ENCODE peak calls at places on chromosomes 4 and X, in ten cellular contexts. M is H1, D is spleen, A is GM23338, U is suprapubic skin, O is esophagus muscularis mucosa, I is sigmoid colon, G is K562, J is transverse colon, X is stomach. F is an unnamed sample.

GRCh38 chr4:12633058-12633651 is 851.0 kb downstream of the RAB28 start:
- DNase-seq in U (peak), O (no peak), I (peak), D (peak), M (peak), A (peak), J (peak), G (peak), X (peak), F (peak)

GRCh38 chrX:17361620-17362019 is 13.4 kb upstream of the NHS start:
- DNase-seq in O (no peak), J (no peak), A (peak), I (no peak), G (peak), X (no peak), D (no peak), U (no peak), M (peak), F (no peak)

GRCh38 chr4:158823461-158823873 is 54.6 kb downstream of the FNIP2 start:
- DNase-seq in M (no peak), U (no peak), G (no peak), I (no peak), J (no peak), X (no peak), D (no peak), A (no peak), O (no peak), F (no peak)

GRCh38 chr4:2860391-2861348 is 17.0 kb downstream of the ADD1 start:
- DNase-seq in X (no peak), A (peak), G (peak), J (no peak), O (no peak), M (peak), I (no peak), D (no peak), U (no peak), F (no peak)

GRCh38 chrX:133749370-133749769 is 236.0 kb downstream of the GPC3 start:
- DNase-seq in A (no peak), M (no peak), G (no peak), J (no peak), I (no peak), O (no peak), X (no peak), D (no peak), U (no peak), F (no peak)

GRCh38 chr4:157706134-157706533 is 466.7 kb downstream of the GASK1B start:
- DNase-seq in I (no peak), O (no peak), X (no peak), M (no peak), D (no peak), G (no peak), A (no peak), J (no peak), U (no peak), F (no peak)

GRCh38 chr4:26992657-26993361 is 132.2 kb downstream of the STIM2 start:
- DNase-seq in J (no peak), D (no peak), A (no peak), G (peak), M (no peak), U (no peak), I (no peak), O (no peak), X (no peak), F (no peak)

GRCh38 chrX:30215357-30215843 is at the start of gene MAGEB2:
- DNase-seq in M (no peak), J (no peak), A (peak), U (no peak), O (no peak), G (peak), D (no peak), I (no peak), X (no peak), F (peak)

GRCh38 chr4:4673070-4673469 is 131.2 kb upstream of the STX18 start:
- DNase-seq in G (peak), M (peak), A (peak), X (no peak), O (no peak), U (no peak), J (peak), D (no peak), I (peak), F (no peak)

GRCh38 chrX:52271212-52271611 is 86.5 kb downstream of the MAGED4 start:
- DNase-seq in A (peak), U (no peak), D (no peak), X (no peak), O (no peak), G (peak), J (no peak), I (no peak), M (peak), F (no peak)

GRCh38 chrX:130118396-130118795 is 8.1 kb upstream of the ELF4 start:
- DNase-seq in M (no peak), J (no peak), X (no peak), I (no peak), G (no peak), U (no peak), A (no peak), O (no peak), D (no peak), F (no peak)

GRCh38 chr4:59848457-59848856 is 1351.7 kb upstream of the ADGRL3 start:
- DNase-seq in A (peak), X (no peak), M (no peak), O (no peak), G (no peak), U (no peak), J (no peak), D (no peak), I (no peak), F (no peak)

GRCh38 chr4:77465271-77465670 is 140.3 kb upstream of the CXCL13 start:
- DNase-seq in O (no peak), M (peak), I (no peak), X (peak), J (peak), D (no peak), G (no peak), U (no peak), A (peak), F (no peak)

GRCh38 chr4:142160509-142160908 is 524.1 kb downstream of the IL15 start:
- DNase-seq in U (no peak), X (no peak), O (no peak), G (no peak), A (no peak), D (no peak), I (no peak), M (no peak), J (no peak), F (no peak)

GRCh38 chrX:112654871-112655270 is 24.9 kb downstream of the LHFPL1 start:
- DNase-seq in X (no peak), D (no peak), O (no peak), I (no peak), A (no peak), U (no peak), M (no peak), G (no peak), J (no peak), F (no peak)

GRCh38 chrX:47815901-47816845 is 20.5 kb upstream of the ZNF81 start:
- DNase-seq in O (no peak), D (no peak), X (no peak), I (no peak), U (no peak), G (no peak), J (peak), A (peak), M (no peak), F (no peak)

GRCh38 chrX:10447577-10448214 is 172.7 kb downstream of the MID1 start:
- DNase-seq in O (no peak), M (no peak), X (no peak), U (no peak), I (no peak), D (no peak), A (no peak), J (no peak), G (no peak), F (no peak)

GRCh38 chrX:42746606-42747005 is 31.4 kb downstream of the PPP1R2C start:
- DNase-seq in X (no peak), M (no peak), I (no peak), U (no peak), A (no peak), O (no peak), G (no peak), J (no peak), D (no peak), F (no peak)

GRCh38 chr4:183842134-183842838 is 62.8 kb upstream of the STOX2 start:
- DNase-seq in D (no peak), M (no peak), X (no peak), O (no peak), J (no peak), A (no peak), I (no peak), U (no peak), G (no peak), F (no peak)

GRCh38 chr4:113646456-113646809 is 115.1 kb downstream of the CAMK2D start:
- DNase-seq in O (no peak), M (peak), U (no peak), G (no peak), X (no peak), J (peak), A (peak), D (no peak), I (no peak), F (no peak)

GRCh38 chr4:22962186-22962786 is 269.5 kb downstream of the GBA3 start:
- DNase-seq in A (peak), D (no peak), M (no peak), U (no peak), O (no peak), I (no peak), J (no peak), X (no peak), G (peak), F (peak)

GRCh38 chr4:40524642-40525041 is 105.0 kb downstream of the RBM47 start:
- DNase-seq in M (no peak), A (no peak), G (no peak), I (no peak), J (no peak), D (no peak), O (no peak), U (no peak), X (peak), F (no peak)

GRCh38 chr4:145218251-145218650 is 37.9 kb upstream of the OTUD4 start:
- DNase-seq in M (no peak), A (peak), I (peak), D (no peak), G (no peak), U (no peak), O (no peak), X (no peak), J (no peak), F (no peak)

GRCh38 chrX:10597871-10598270 is 22.5 kb downstream of the MID1 start:
- DNase-seq in J (no peak), U (no peak), I (no peak), A (peak), D (no peak), G (peak), M (no peak), O (no peak), X (no peak), F (peak)

GRCh38 chr4:3475041-3475712 is 12.1 kb downstream of the DOK7 start:
- DNase-seq in J (no peak), D (peak), G (no peak), A (no peak), I (no peak), U (no peak), O (no peak), X (no peak), M (no peak), F (no peak)

GRCh38 chr4:10336471-10336870 is 120.8 kb downstream of the ZNF518B start:
- DNase-seq in M (no peak), D (no peak), J (no peak), X (no peak), I (no peak), U (no peak), G (no peak), A (no peak), O (no peak), F (no peak)

GRCh38 chr4:55549888-55550287 is 3.2 kb upstream of the CLOCK start:
- DNase-seq in J (no peak), D (no peak), M (no peak), G (no peak), A (no peak), U (no peak), I (no peak), O (no peak), X (no peak), F (no peak)

GRCh38 chrX:139563251-139563650 is 32.7 kb downstream of the F9 start:
- DNase-seq in I (no peak), O (no peak), G (no peak), X (no peak), A (no peak), D (no peak), U (no peak), J (no peak), M (no peak), F (no peak)

GRCh38 chr4:152112116-152112515 is 351.3 kb upstream of the GATB start:
- DNase-seq in X (no peak), A (no peak), G (no peak), O (peak), D (no peak), I (no peak), U (no peak), J (no peak), M (no peak), F (no peak)

GRCh38 chrX:64570204-64570603 is 175.0 kb upstream of the MTMR8 start:
- DNase-seq in U (no peak), X (no peak), G (no peak), O (no peak), I (no peak), D (no peak), J (no peak), M (peak), A (peak), F (no peak)

GRCh38 chr4:5979981-5980380 is 38.2 kb downstream of the C4orf50 start:
- DNase-seq in J (no peak), A (peak), I (no peak), G (peak), M (peak), X (peak), U (peak), D (no peak), O (no peak), F (no peak)

GRCh38 chr4:76898385-76898692 is 395 bp upstream of the SOWAHB start:
- DNase-seq in M (no peak), J (no peak), U (no peak), I (no peak), X (no peak), D (no peak), G (no peak), O (no peak), A (no peak), F (no peak)

GRCh38 chr4:182662551-182662950 is 254.6 kb downstream of the DCTD start:
- DNase-seq in M (no peak), D (no peak), X (no peak), A (no peak), O (no peak), G (no peak), U (no peak), I (no peak), J (no peak), F (no peak)

GRCh38 chr4:143270266-143270838 is 66.3 kb upstream of the GAB1 start:
- DNase-seq in I (no peak), M (no peak), O (no peak), X (no peak), G (no peak), U (no peak), J (no peak), A (no peak), D (no peak), F (no peak)

GRCh38 chr4:93776386-93777080 is 52.0 kb upstream of the ATOH1 start:
- DNase-seq in O (no peak), J (no peak), U (no peak), A (no peak), X (no peak), G (no peak), M (no peak), D (no peak), I (no peak), F (no peak)

GRCh38 chrX:2969021-2969420 is 37.3 kb upstream of the ARSH start:
- DNase-seq in U (no peak), M (no peak), O (no peak), G (no peak), X (no peak), D (no peak), A (no peak), J (no peak), I (no peak), F (no peak)

GRCh38 chrX:2498781-2499302 is 1.9 kb downstream of the DHRSX start:
- DNase-seq in U (no peak), O (no peak), X (peak), A (peak), I (no peak), G (peak), D (peak), J (peak), M (no peak), F (peak)

GRCh38 chr4:14059006-14059405 is 431.5 kb upstream of the BOD1L1 start:
- DNase-seq in X (no peak), M (no peak), D (no peak), I (no peak), U (no peak), G (no peak), O (no peak), J (no peak), A (no peak), F (no peak)

GRCh38 chr4:166279261-166279660 is 406.2 kb downstream of the TLL1 start:
- DNase-seq in U (no peak), A (no peak), J (no peak), O (no peak), I (no peak), X (no peak), D (no peak), M (no peak), G (no peak), F (no peak)
- H3K4me3 ChIP-seq in U (no peak), A (no peak), J (no peak), O (no peak), I (no peak), X (no peak), D (no peak), M (no peak), G (no peak), F (no peak)

GRCh38 chr4:153651041-153651960 is 32.8 kb upstream of the TLR2 start:
- DNase-seq in M (no peak), I (peak), U (no peak), J (peak), A (no peak), O (no peak), D (peak), G (no peak), X (no peak), F (peak)
- TF ChIP-seq POLR2AphosphoS5 in M (no peak), I (no peak), U (no peak), J (no peak), A (no peak), O (peak), D (no peak), G (no peak), X (peak), F (peak)

DNA sequence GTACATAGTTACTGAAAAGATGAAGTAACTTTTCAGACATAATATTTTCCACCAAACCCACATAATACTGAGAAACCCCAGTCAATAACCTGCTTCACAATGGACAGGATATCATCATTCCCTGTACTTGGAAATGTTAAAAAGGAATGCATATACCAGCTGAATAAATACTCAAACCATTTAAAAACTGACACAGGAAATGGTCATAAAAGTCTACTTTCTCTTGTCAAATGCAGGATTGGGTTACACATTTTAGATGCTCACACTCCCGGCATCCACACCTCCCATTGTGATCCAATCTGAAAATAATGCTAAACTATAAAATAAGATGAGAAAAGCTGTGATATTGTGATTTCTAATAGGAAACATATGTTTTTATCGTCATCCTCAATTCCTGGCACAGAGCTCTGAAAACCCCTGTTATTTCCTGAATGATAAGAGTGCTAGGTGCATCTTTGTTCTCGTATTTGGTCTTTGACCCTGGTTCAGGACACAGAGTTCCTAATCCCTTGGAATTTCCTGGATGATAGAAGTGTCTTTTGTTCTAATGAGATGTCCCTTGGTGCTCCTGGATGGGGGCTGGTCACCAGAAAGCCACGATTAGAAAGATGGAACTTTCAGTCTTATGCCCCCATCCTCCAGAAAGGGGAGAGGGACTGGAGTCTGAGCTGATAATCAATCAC is 821.3 kb downstream of the TRIML1 start:
- DNase-seq in G (no peak), D (no peak), I (no peak), A (no peak), X (no peak), O (no peak), M (no peak), J (no peak), U (no peak), F (no peak)
- H3K4me3 ChIP-seq in G (no peak), D (no peak), I (no peak), A (no peak), X (no peak), O (no peak), M (no peak), J (no peak), U (no peak), F (no peak)

GRCh38 chr4:24798036-24798610 is 2.8 kb downstream of the SOD3 start:
- DNase-seq in M (peak), J (no peak), G (no peak), X (no peak), O (peak), U (peak), A (no peak), D (no peak), I (no peak), F (no peak)
- TF ChIP-seq POLR2AphosphoS5 in M (no peak), J (no peak), G (no peak), X (no peak), O (no peak), U (no peak), A (no peak), D (no peak), I (no peak), F (no peak)

GRCh38 chrX:54492340-54492739 is 3.7 kb downstream of the FGD1 start:
- DNase-seq in D (no peak), U (no peak), M (no peak), O (no peak), I (no peak), X (no peak), G (no peak), J (no peak), A (no peak), F (no peak)
- H3K4me3 ChIP-seq in D (no peak), U (no peak), M (no peak), O (no peak), I (no peak), X (no peak), G (no peak), J (no peak), A (no peak), F (no peak)

F was measured in HL-60.